ENCODE peak calls at places on chromosomes 16 and 17, in eight cellular contexts. L, V, H, J, X, A, I and U are unnamed samples.

GRCh38 chr17:59842901-59843652 is 49.7 kb downstream of the TUBD1 start:
- DNase-seq in X (peak), V (no peak), H (peak), A (no peak), L (peak), J (no peak), I (no peak), U (peak)

GRCh38 chr17:789160-789840 is 7.1 kb downstream of the MRM3 start:
- DNase-seq in X (no peak), H (no peak), I (no peak), L (no peak), A (no peak), J (no peak), V (no peak), U (no peak)

GRCh38 chr17:74920679-74921044 is 2.4 kb downstream of the USH1G start:
- DNase-seq in V (no peak), I (no peak), L (no peak), H (no peak), J (no peak), A (no peak), X (no peak), U (no peak)

GRCh38 chr17:58680038-58680369 is 11.8 kb downstream of the TEX14 start:
- DNase-seq in V (no peak), H (no peak), X (no peak), J (no peak), I (no peak), L (no peak), A (no peak), U (no peak)

GRCh38 chr16:74608944-74609343 is 2.0 kb upstream of the GLG1 start:
- DNase-seq in I (no peak), L (no peak), A (no peak), X (no peak), J (no peak), V (no peak), H (no peak), U (peak)

GRCh38 chr17:80705988-80706387 is 161.3 kb downstream of the RPTOR start:
- DNase-seq in J (no peak), V (no peak), A (no peak), L (no peak), X (no peak), I (no peak), H (no peak), U (no peak)

GRCh38 chr17:13792314-13792713 is 190.6 kb upstream of the HS3ST3A1 start:
- DNase-seq in X (no peak), H (no peak), L (peak), J (no peak), V (peak), A (no peak), I (no peak), U (peak)

GRCh38 chr16:8346291-8346690 is 244.0 kb downstream of the TMEM114 start:
- DNase-seq in X (no peak), H (no peak), J (peak), V (peak), I (no peak), A (no peak), L (no peak), U (peak)

GRCh38 chr16:22641030-22641671 is 130.5 kb downstream of the NPIPB5 start:
- DNase-seq in I (peak), A (no peak), J (peak), V (peak), H (no peak), X (peak), L (peak), U (peak)

GRCh38 chr17:27206447-27206846 is 87.5 kb upstream of the WSB1 start:
- DNase-seq in V (no peak), X (peak), H (no peak), J (peak), I (no peak), A (no peak), L (no peak), U (peak)

GRCh38 chr16:74585846-74586392 is 21.0 kb downstream of the GLG1 start:
- DNase-seq in J (peak), I (no peak), H (no peak), V (no peak), X (no peak), L (no peak), A (no peak), U (peak)

GRCh38 chr16:82700541-82701240 is 73.9 kb downstream of the CDH13 start:
- DNase-seq in L (no peak), V (no peak), A (no peak), X (peak), H (no peak), J (no peak), I (no peak), U (peak)

GRCh38 chr16:49788936-49789335 is 67.0 kb downstream of the ZNF423 start:
- DNase-seq in V (no peak), L (no peak), X (no peak), H (no peak), A (no peak), I (no peak), J (no peak), U (no peak)

GRCh38 chr16:29757950-29758466 is 12.2 kb upstream of the C16orf54 start:
- DNase-seq in I (no peak), A (no peak), X (no peak), V (no peak), H (no peak), J (no peak), L (peak), U (peak)

GRCh38 chr16:57627184-57627871 is 1.1 kb upstream of the ADGRG1 start:
- DNase-seq in H (no peak), J (peak), A (no peak), L (peak), X (peak), I (peak), V (peak), U (peak)

GRCh38 chr17:27861979-27862378 is 31.2 kb downstream of the LYRM9 start:
- DNase-seq in A (no peak), J (no peak), V (no peak), L (no peak), H (no peak), X (peak), I (no peak), U (no peak)

GRCh38 chr16:24729967-24730815 is 740 bp downstream of the TNRC6A start:
- DNase-seq in L (no peak), A (no peak), V (peak), I (no peak), J (peak), X (no peak), H (no peak), U (peak)

GRCh38 chr17:65592131-65592965 is 30.9 kb upstream of the AXIN2 start:
- DNase-seq in I (no peak), A (no peak), J (no peak), X (no peak), H (no peak), L (no peak), V (no peak), U (no peak)